ENCODE peak calls at places on chromosomes 1 and 21, in seven cellular contexts. M, Z, B, P, O, K and X are unnamed samples.
A peak's percentile ranks its signal among the peaks of the same experiment; 100 is the strongest.

GRCh38 chr21:34892196-34892595 is 156.9 kb downstream of the RUNX1 start:
- DNase-seq in M (peak; percentile 45), K (no peak), O (no peak), Z (no peak), P (no peak), B (no peak), X (no peak)

GRCh38 chr1:46131727-46132528 is 501 bp downstream of the PIK3R3 start:
- DNase-seq in P (peak; percentile 39), M (peak; percentile 45), B (peak; percentile 36), Z (peak; percentile 46), K (no peak), O (no peak), X (no peak)

GRCh38 chr1:202802998-202803932 is 5.0 kb downstream of the KDM5B start:
- DNase-seq in M (peak; percentile 57), O (no peak), K (no peak), Z (no peak), B (no peak), P (peak; percentile 53), X (peak; percentile 75)

GRCh38 chr1:84152649-84153056 is 8.6 kb downstream of the PRKACB start:
- DNase-seq in B (no peak), P (no peak), Z (no peak), O (no peak), M (no peak), K (peak; percentile 26), X (no peak)

GRCh38 chr1:109371271-109371739 is 26.4 kb downstream of the SORT1 start:
- DNase-seq in K (no peak), M (peak; percentile 65), P (no peak), O (no peak), Z (no peak), B (no peak), X (no peak)

GRCh38 chr1:114110011-114110410 is 43.7 kb downstream of the SYT6 start:
- DNase-seq in Z (no peak), B (no peak), P (no peak), M (no peak), O (no peak), K (no peak), X (no peak)

GRCh38 chr1:70467531-70467930 is 56.5 kb downstream of the CTH start:
- DNase-seq in Z (no peak), O (no peak), K (no peak), M (no peak), P (no peak), B (no peak), X (no peak)

GRCh38 chr1:71031426-71031825 is 16.2 kb downstream of the PTGER3 start:
- DNase-seq in O (no peak), P (no peak), K (no peak), Z (no peak), B (no peak), M (peak; percentile 11), X (no peak)

GRCh38 chr1:209367031-209367813 is 216.3 kb upstream of the CAMK1G start:
- DNase-seq in Z (no peak), K (no peak), M (peak; percentile 73), B (no peak), O (no peak), P (no peak), X (no peak)

GRCh38 chr1:5973771-5974170 is 18.5 kb downstream of the NPHP4 start:
- DNase-seq in B (no peak), M (no peak), P (no peak), Z (no peak), K (no peak), O (no peak), X (no peak)

DNA sequence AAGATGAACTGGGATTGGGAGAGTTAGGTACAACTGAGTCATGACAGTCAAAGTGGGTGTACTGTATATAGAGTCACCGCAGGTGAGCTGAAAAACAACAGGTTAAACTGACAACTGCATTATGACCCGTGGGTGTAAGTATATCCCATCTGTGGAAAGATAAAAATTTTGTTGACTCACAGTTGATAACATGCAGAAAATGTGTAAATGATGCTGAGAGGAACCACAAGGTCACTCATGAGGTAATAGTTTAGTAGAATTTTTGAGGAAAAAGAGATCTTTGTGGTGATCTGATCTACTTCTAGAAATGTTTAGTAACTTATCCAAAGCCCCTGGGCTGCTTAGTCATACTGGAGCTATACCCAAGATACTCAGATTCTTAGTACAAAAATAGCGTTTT is 838 bp downstream of the OR2C3 start:
- DNase-seq in Z (no peak), P (no peak), M (no peak), B (no peak), O (no peak), K (no peak), X (no peak)
- TF ChIP-seq RFX5 in Z (no peak), P (no peak), M (no peak), B (no peak), O (no peak), K (no peak), X (no peak)

GRCh38 chr1:239263821-239264220 is 122.5 kb upstream of the CHRM3 start:
- DNase-seq in P (no peak), B (no peak), Z (no peak), K (no peak), O (no peak), M (no peak), X (no peak)

GRCh38 chr1:239268007-239268406 is 118.4 kb upstream of the CHRM3 start:
- DNase-seq in Z (no peak), P (no peak), B (no peak), M (no peak), K (no peak), O (no peak), X (no peak)

GRCh38 chr1:239261521-239261920 is 124.8 kb upstream of the CHRM3 start:
- DNase-seq in K (no peak), P (no peak), Z (no peak), B (no peak), O (no peak), M (no peak), X (no peak)

GRCh38 chr1:239260779-239261286 is 125.5 kb upstream of the CHRM3 start:
- DNase-seq in M (no peak), Z (no peak), P (no peak), O (no peak), B (no peak), K (no peak), X (no peak)

GRCh38 chr1:239262538-239262937 is 123.8 kb upstream of the CHRM3 start:
- DNase-seq in O (no peak), Z (no peak), K (no peak), M (no peak), B (no peak), P (no peak), X (no peak)
- TF ChIP-seq RFX5 in O (no peak), Z (no peak), K (no peak), M (no peak), B (no peak), P (no peak), X (no peak)

GRCh38 chr21:44666401-44667320 is at the start of gene KRTAP12-2:
- DNase-seq in M (no peak), O (no peak), Z (no peak), P (no peak), K (no peak), B (no peak), X (no peak)
- TF ChIP-seq RFX5 in M (no peak), O (no peak), Z (no peak), P (no peak), K (no peak), B (no peak), X (no peak)

GRCh38 chr1:226131639-226132038 is 54.9 kb downstream of the ACBD3 start:
- DNase-seq in B (peak; percentile 6), Z (no peak), O (no peak), M (no peak), K (no peak), P (peak; percentile 50), X (no peak)
- TF ChIP-seq RFX5 in B (no peak), Z (no peak), O (no peak), M (no peak), K (no peak), P (no peak), X (no peak)

DNA sequence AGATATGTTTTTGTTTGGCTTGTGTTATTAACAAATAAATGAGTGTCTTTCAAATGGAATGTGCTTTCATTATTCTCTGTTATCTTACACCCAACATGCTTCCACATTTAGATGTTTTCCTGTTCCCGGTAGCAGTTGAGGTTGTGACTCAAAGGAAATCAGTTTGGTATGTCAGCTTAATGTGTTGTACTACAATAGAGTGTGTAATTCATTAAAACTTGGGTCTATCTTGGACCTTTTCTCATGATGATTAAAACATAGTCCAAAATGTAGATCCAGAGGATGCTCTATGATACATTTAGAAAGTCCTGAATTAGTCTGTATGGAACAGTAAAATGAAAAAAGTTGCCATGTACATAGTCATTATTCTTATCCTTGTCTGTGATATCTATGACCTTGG is 26.7 kb downstream of the RTCA start:
- DNase-seq in Z (no peak), K (no peak), O (no peak), M (peak; percentile 3), B (no peak), P (no peak), X (no peak)
- TF ChIP-seq RFX5 in Z (no peak), K (no peak), O (no peak), M (no peak), B (no peak), P (no peak), X (no peak)

GRCh38 chr1:48789903-48790302 is 13.2 kb upstream of the BEND5 start:
- DNase-seq in B (no peak), K (no peak), P (no peak), Z (no peak), O (no peak), M (no peak), X (no peak)

GRCh38 chr1:48790397-48790796 is 13.7 kb upstream of the BEND5 start:
- DNase-seq in P (no peak), K (no peak), Z (no peak), M (no peak), O (no peak), B (no peak), X (no peak)

GRCh38 chr1:48794815-48795214 is 18.1 kb upstream of the BEND5 start:
- DNase-seq in K (no peak), M (no peak), O (no peak), P (no peak), B (no peak), Z (no peak), X (no peak)

GRCh38 chr1:48793863-48794262 is 17.2 kb upstream of the BEND5 start:
- DNase-seq in B (no peak), O (no peak), Z (no peak), M (no peak), P (no peak), K (peak; percentile 45), X (no peak)
- TF ChIP-seq RFX5 in B (no peak), O (no peak), Z (no peak), M (no peak), P (no peak), K (no peak), X (no peak)

GRCh38 chr1:215543806-215544205 is 23.3 kb upstream of the KCTD3 start:
- DNase-seq in P (no peak), M (no peak), Z (no peak), K (no peak), O (no peak), B (no peak), X (no peak)

GRCh38 chr1:215543191-215543606 is 23.9 kb upstream of the KCTD3 start:
- DNase-seq in B (no peak), K (peak; percentile 23), P (no peak), Z (no peak), M (peak; percentile 72), O (peak; percentile 20), X (no peak)

GRCh38 chr1:215544566-215544965 is 22.5 kb upstream of the KCTD3 start:
- DNase-seq in K (no peak), O (no peak), Z (no peak), P (no peak), B (no peak), M (no peak), X (no peak)

GRCh38 chr1:215542301-215542700 is 24.8 kb upstream of the KCTD3 start:
- DNase-seq in O (no peak), Z (no peak), P (no peak), K (no peak), M (no peak), B (no peak), X (no peak)

GRCh38 chr1:215547009-215547408 is 20.1 kb upstream of the KCTD3 start:
- DNase-seq in P (no peak), M (no peak), K (no peak), Z (no peak), O (no peak), B (no peak), X (no peak)
- TF ChIP-seq RFX5 in P (no peak), M (no peak), K (no peak), Z (no peak), O (no peak), B (no peak), X (no peak)